ENCODE peak calls at places on chromosome 14, in four cellular contexts. Q is heart right ventricle, T is tibial nerve, J is lung. B is an unnamed sample.
A peak's percentile ranks its signal among the peaks of the same experiment; 100 is the strongest.

GRCh38 chr14:23324455-23324846 is 3.2 kb downstream of the PABPN1 start:
- DNase-seq in Q (no peak), T (no peak), J (no peak), B (no peak)

GRCh38 chr14:39430762-39431415 is 1.3 kb downstream of the FBXO33 start:
- DNase-seq in Q (no peak), T (no peak), J (no peak), B (no peak)

GRCh38 chr14:58864751-58865519 is 227.2 kb downstream of the DACT1 start:
- DNase-seq in Q (peak; percentile 20), T (no peak), J (no peak), B (no peak)

GRCh38 chr14:101078892-101079221 is 175.3 kb upstream of the RTL1 start:
- DNase-seq in Q (no peak), T (no peak), J (peak; percentile 23), B (no peak)

GRCh38 chr14:89186850-89187376 is 230.1 kb downstream of the FOXN3 start:
- DNase-seq in Q (peak; percentile 58), T (no peak), J (no peak), B (peak; percentile 33)

GRCh38 chr14:81400202-81400678 is at the start of gene STON2:
- DNase-seq in Q (peak; percentile 19), T (no peak), J (no peak), B (no peak)

GRCh38 chr14:59869381-59870255 is 958 bp downstream of the RTN1 start:
- DNase-seq in Q (no peak), T (no peak), J (no peak), B (no peak)

GRCh38 chr14:38255673-38256357 is at the start of gene CLEC14A:
- DNase-seq in Q (peak; percentile 91), T (peak; percentile 29), J (peak; percentile 30), B (peak; percentile 10)

GRCh38 chr14:76919811-76920571 is 93.8 kb downstream of the LRRC74A start:
- DNase-seq in Q (peak; percentile 67), T (no peak), J (no peak), B (peak; percentile 69)

GRCh38 chr14:91425720-91426032 is 8.1 kb upstream of the CCDC88C start:
- DNase-seq in Q (no peak), T (no peak), J (no peak), B (no peak)

GRCh38 chr14:77654001-77654431 is 37.6 kb upstream of the SPTLC2 start:
- DNase-seq in Q (no peak), T (no peak), J (no peak), B (no peak)

GRCh38 chr14:87351007-87351406 is 642.0 kb downstream of the GALC start:
- DNase-seq in Q (no peak), T (no peak), J (no peak), B (no peak)

GRCh38 chr14:84643438-84643837 is 886.5 kb upstream of the FLRT2 start:
- DNase-seq in Q (no peak), T (no peak), J (no peak), B (no peak)

GRCh38 chr14:69956970-69957369 is 77.8 kb downstream of the SMOC1 start:
- DNase-seq in Q (no peak), T (no peak), J (no peak), B (no peak)

GRCh38 chr14:69951263-69951662 is 72.0 kb downstream of the SMOC1 start:
- DNase-seq in Q (no peak), T (no peak), J (no peak), B (no peak)

GRCh38 chr14:69955855-69956567 is 76.8 kb downstream of the SMOC1 start:
- DNase-seq in Q (no peak), T (no peak), J (no peak), B (no peak)

GRCh38 chr14:69951935-69952334 is 72.7 kb downstream of the SMOC1 start:
- DNase-seq in Q (no peak), T (no peak), J (no peak), B (no peak)

GRCh38 chr14:69953266-69953905 is 74.2 kb downstream of the SMOC1 start:
- DNase-seq in Q (no peak), T (no peak), J (no peak), B (no peak)
- H3K27ac ChIP-seq in Q (no peak overlapping the region), T (no peak overlapping the region), J (no peak overlapping the region), B (no peak overlapping the region)

GRCh38 chr14:61543946-61544345 is 151.4 kb upstream of the HIF1A start:
- DNase-seq in Q (no peak), T (no peak), J (no peak), B (no peak)
- H3K27ac ChIP-seq in Q (peak overlapping the region; percentile 56), T (peak overlapping the region; percentile 55), J (peak overlapping the region; percentile 85), B (peak overlapping the region; percentile 79)

GRCh38 chr14:103920981-103921854 is 7.0 kb upstream of the TDRD9 start:
- DNase-seq in Q (peak; percentile 91), T (peak; percentile 79), J (peak; percentile 92), B (peak; percentile 93)
- H3K27ac ChIP-seq in Q (peak overlapping the region; percentile 96), T (peak overlapping the region; percentile 75), J (peak overlapping the region; percentile 77), B (peak overlapping the region; percentile 86)

DNA sequence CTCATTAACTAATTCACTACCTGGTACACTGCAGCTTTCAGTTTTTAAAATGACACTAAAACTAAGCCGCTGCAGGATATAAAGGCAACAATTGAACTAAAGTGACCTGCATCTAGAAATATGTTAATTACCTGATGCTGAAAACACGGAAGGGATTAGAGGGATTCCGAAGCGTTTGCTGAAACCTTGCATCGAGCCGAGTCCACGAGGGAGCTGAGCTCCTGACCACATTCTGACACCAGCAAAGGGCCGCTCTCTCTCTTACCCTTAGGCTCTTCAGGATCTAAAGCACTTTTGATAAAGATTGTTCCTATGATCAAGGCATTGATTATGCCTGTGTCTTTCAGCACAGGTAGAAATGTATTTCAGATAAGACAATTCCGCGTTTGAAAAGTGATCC is 59.5 kb upstream of the CDKN3 start:
- DNase-seq in Q (no peak), T (no peak), J (no peak), B (no peak)
- H3K27ac ChIP-seq in Q (no peak overlapping the region), T (no peak overlapping the region), J (no peak overlapping the region), B (no peak overlapping the region)

DNA sequence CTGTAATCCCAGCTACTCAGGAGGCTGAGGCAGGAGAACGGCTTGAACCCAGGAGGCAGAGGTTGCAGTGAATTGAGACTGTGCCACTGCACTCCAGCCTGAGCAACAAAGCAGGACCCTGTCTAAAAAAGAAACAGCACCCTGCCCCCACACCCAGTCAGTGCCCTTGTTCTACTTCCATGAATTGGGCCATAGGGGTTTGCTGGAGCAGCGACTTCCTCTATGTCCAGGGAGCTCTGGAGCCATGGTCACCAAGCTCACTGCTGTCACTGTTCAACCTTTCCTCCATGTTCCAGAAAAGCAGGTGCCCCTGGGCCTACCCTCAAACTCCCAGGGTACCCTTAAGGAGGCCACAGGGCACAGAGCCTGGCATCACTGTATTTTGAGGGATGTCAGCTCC is 116.8 kb downstream of the RIN3 start:
- DNase-seq in Q (no peak), T (no peak), J (no peak), B (no peak)
- H3K27ac ChIP-seq in Q (no peak overlapping the region), T (no peak overlapping the region), J (no peak overlapping the region), B (no peak overlapping the region)

GRCh38 chr14:75274899-75275569 is 3.6 kb upstream of the FOS start:
- DNase-seq in Q (no peak), T (no peak), J (peak; percentile 66), B (peak; percentile 34)

GRCh38 chr14:75271514-75271913 is 7.1 kb upstream of the FOS start:
- DNase-seq in Q (no peak), T (no peak), J (no peak), B (no peak)

GRCh38 chr14:75273272-75274044 is 5.2 kb upstream of the FOS start:
- DNase-seq in Q (no peak), T (no peak), J (no peak), B (no peak)

GRCh38 chr14:75275598-75275997 is 3.0 kb upstream of the FOS start:
- DNase-seq in Q (no peak), T (no peak), J (no peak), B (no peak)

DNA sequence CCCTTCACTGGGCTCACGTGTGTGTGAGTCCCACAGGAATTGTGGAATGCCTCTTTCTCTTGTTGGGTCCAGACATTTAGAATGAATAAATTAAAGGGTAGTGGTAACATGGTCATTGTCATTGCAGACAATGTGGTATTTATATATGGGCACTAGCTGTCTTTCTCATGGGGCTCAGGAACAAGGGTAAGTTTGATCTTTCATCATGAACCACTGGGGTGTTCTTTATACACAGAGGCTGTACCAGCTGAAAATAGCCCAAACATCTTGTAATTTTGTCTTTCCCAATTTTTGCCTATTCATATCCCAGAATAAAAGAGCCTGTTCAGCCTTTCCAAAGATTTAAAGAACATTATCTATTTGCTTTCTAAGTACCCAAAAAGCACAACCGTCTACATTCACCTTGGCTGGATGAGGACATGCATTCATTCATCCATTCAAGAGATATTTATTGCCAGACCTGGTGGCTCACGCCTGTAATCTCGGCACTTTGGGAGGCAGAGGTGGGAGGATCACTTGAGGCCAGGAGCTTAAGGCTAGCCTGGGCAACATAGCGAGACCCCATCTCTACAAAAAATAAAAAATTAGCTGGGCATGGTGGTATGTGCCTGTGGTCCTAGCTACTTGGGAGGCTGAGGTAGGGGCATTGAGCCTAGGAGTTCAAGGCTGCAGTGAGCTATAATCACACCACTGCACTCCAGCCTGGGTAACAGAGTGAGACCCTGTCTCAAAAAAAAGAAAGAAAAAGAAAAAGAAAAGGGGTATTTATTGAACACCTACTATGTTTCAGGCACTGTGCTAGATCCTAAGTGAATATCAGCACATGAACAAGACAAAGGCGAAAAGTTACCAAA is 4.4 kb upstream of the FOS start:
- DNase-seq in Q (no peak), T (no peak), J (no peak), B (no peak)
- H3K27ac ChIP-seq in Q (peak overlapping the region; percentile 61), T (peak overlapping the region; percentile 100), J (no peak overlapping the region), B (no peak overlapping the region)

GRCh38 chr14:79352026-79352425 is 859.3 kb downstream of the DIO2 start:
- DNase-seq in Q (no peak), T (no peak), J (no peak), B (no peak)
- H3K27ac ChIP-seq in Q (no peak overlapping the region), T (no peak overlapping the region), J (no peak overlapping the region), B (no peak overlapping the region)

DNA sequence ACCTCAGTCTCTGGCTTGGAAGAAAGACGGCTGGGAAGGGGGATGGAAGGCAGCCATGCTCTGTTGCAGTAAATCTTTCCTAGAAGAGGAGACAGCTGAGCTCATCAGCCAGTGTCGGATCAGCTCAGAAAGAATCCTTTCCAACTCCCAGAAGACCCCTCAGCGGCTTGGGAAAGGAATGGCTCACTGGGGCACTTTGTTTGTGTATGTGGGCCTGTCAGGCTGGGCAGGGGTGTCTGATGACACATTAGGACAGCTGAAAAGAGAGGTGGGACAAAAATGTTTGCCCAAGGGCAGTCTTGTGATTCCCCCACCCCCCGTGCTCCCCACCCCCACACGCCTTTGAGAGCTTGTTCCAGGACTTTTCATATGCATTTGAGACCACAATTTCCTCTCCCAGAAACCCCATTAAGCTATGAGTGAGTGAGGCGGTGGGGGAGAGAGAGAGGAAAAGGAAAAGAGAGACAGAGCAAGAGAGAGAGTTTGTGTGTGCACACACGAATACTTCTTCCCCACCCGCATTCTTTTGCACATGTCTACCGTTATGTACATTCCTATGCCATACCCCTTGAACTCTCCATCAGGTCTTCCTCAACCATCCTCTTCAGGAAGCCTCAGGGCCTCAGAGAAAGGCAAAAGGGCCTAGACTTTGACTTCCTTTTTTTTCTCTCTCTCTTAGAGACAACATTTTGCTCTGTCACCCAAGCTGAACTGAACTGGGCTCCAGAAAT is 198.9 kb downstream of the ZFP36L1 start:
- DNase-seq in Q (no peak), T (no peak), J (no peak), B (no peak)
- H3K27ac ChIP-seq in Q (no peak overlapping the region), T (peak overlapping the region; percentile 50), J (no peak overlapping the region), B (peak overlapping the region; percentile 95)

GRCh38 chr14:95697764-95698163 is 11.5 kb downstream of the TCL1B start:
- DNase-seq in Q (no peak), T (no peak), J (no peak), B (no peak)
- H3K27ac ChIP-seq in Q (no peak overlapping the region), T (no peak overlapping the region), J (no peak overlapping the region), B (no peak overlapping the region)